ENCODE peak calls at places on chromosomes 13 and 19, in four cellular contexts. One of them, this sample, is unnamed.

GRCh38 chr19:27746691-27747380 is 1466.1 kb downstream of the UQCRFS1 start:
- DNase-seq in GM23338: peak
- DNase-seq in mucosa of descending colon: peak
- DNase-seq in cardiac muscle cell: peak
- DNase-seq in this sample: no peak

GRCh38 chr19:709965-710714 is 1.4 kb downstream of the PALM start:
- DNase-seq in mucosa of descending colon: no peak
- DNase-seq in GM23338: no peak
- DNase-seq in cardiac muscle cell: no peak
- DNase-seq in this sample: no peak

GRCh38 chr13:37141011-37141410 is 35.5 kb upstream of the CSNK1A1L start:
- DNase-seq in cardiac muscle cell: no peak
- DNase-seq in GM23338: no peak
- DNase-seq in mucosa of descending colon: no peak
- DNase-seq in this sample: no peak

GRCh38 chr13:53064721-53065120 is 36.1 kb downstream of the OLFM4 start:
- DNase-seq in GM23338: no peak
- DNase-seq in cardiac muscle cell: peak
- DNase-seq in mucosa of descending colon: peak
- DNase-seq in this sample: no peak

GRCh38 chr19:313169-313987 is 22.2 kb upstream of the PLPP2 start:
- DNase-seq in cardiac muscle cell: no peak
- DNase-seq in GM23338: no peak
- DNase-seq in mucosa of descending colon: no peak
- DNase-seq in this sample: no peak

GRCh38 chr19:45716314-45717130 is 14.2 kb downstream of the FBXO46 start:
- DNase-seq in cardiac muscle cell: peak
- DNase-seq in GM23338: peak
- DNase-seq in mucosa of descending colon: peak
- DNase-seq in this sample: no peak

GRCh38 chr19:38409631-38410133 is 6.8 kb downstream of the FAM98C start:
- DNase-seq in mucosa of descending colon: no peak
- DNase-seq in GM23338: no peak
- DNase-seq in cardiac muscle cell: peak
- DNase-seq in this sample: no peak

GRCh38 chr13:99087954-99088491 is 110.2 kb upstream of the DOCK9 start:
- DNase-seq in cardiac muscle cell: no peak
- DNase-seq in mucosa of descending colon: peak
- DNase-seq in GM23338: peak
- DNase-seq in this sample: no peak

GRCh38 chr13:76440568-76440967 is 445.6 kb downstream of the KCTD12 start:
- DNase-seq in mucosa of descending colon: no peak
- DNase-seq in GM23338: no peak
- DNase-seq in cardiac muscle cell: no peak
- DNase-seq in this sample: no peak

GRCh38 chr19:1384085-1384462 is 367 bp downstream of the NDUFS7 start:
- DNase-seq in mucosa of descending colon: peak
- DNase-seq in cardiac muscle cell: no peak
- DNase-seq in GM23338: no peak
- DNase-seq in this sample: no peak

GRCh38 chr13:99385940-99386339 is 78.7 kb upstream of the GPR183 start:
- DNase-seq in cardiac muscle cell: no peak
- DNase-seq in mucosa of descending colon: no peak
- DNase-seq in GM23338: no peak
- DNase-seq in this sample: no peak

GRCh38 chr19:7907122-7907521 is 3.4 kb downstream of the MAP2K7 start:
- DNase-seq in GM23338: no peak
- DNase-seq in mucosa of descending colon: no peak
- DNase-seq in cardiac muscle cell: no peak
- DNase-seq in this sample: no peak

GRCh38 chr13:24500977-24501376 is 11.6 kb downstream of the PARP4 start:
- DNase-seq in GM23338: no peak
- DNase-seq in cardiac muscle cell: peak
- DNase-seq in mucosa of descending colon: no peak
- DNase-seq in this sample: no peak

DNA sequence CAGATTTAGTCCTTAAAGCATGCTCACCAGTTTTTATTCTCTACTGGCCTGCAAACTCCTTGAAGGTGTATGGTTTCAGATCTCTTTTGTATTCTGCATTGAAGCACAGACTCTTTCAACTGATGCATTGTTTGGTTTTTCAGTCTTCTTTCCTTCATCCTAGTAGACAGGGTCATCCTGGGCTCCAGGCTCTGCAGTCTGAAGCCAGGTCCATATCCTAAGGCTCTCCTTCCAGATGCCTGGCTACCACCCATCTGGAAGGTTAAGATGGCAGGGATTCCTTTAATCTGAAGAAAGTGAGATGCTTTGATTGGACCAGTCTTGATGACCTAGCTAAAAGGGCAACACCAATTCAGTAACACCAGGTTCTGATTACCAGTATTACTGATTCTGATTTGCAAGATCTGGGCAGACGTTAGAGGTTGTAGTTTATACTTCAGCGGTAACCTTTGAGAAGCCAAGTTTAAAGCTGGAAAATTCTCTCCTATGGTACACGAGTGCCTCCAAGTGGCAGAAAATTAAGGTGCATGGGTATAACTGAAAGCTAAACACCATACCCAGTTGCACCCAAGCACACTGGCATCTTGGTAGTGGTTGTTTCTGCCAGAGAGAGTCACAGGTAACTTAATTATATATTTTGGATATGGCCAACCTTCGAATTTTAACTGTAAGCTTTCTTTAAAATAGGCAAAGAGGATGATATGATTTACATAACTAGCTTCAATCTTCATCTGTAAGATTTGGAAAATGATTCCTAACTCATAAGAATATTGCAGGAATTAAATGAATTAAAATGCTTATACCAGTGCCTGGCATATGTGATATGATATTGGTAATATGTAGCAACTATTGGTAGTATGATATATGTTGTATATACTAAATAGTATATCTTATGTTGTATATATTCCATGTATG is 1651.9 kb upstream of the MIR17HG start:
- DNase-seq in cardiac muscle cell: peak
- DNase-seq in GM23338: peak
- DNase-seq in mucosa of descending colon: peak
- DNase-seq in this sample: peak
- TF ChIP-seq CTCF in cardiac muscle cell: peak
- TF ChIP-seq CTCF in GM23338: peak
- TF ChIP-seq CTCF in mucosa of descending colon: no peak
- TF ChIP-seq CTCF in this sample: peak

GRCh38 chr19:33580026-33580644 is 41.6 kb upstream of the CHST8 start:
- DNase-seq in GM23338: no peak
- DNase-seq in cardiac muscle cell: no peak
- DNase-seq in mucosa of descending colon: no peak
- DNase-seq in this sample: no peak

GRCh38 chr19:33574824-33575223 is 46.9 kb upstream of the CHST8 start:
- DNase-seq in GM23338: no peak
- DNase-seq in cardiac muscle cell: no peak
- DNase-seq in mucosa of descending colon: no peak
- DNase-seq in this sample: no peak

GRCh38 chr19:33577947-33578346 is 43.8 kb upstream of the CHST8 start:
- DNase-seq in GM23338: no peak
- DNase-seq in mucosa of descending colon: no peak
- DNase-seq in cardiac muscle cell: no peak
- DNase-seq in this sample: no peak

GRCh38 chr19:33578697-33579096 is 43.1 kb upstream of the CHST8 start:
- DNase-seq in GM23338: no peak
- DNase-seq in cardiac muscle cell: no peak
- DNase-seq in mucosa of descending colon: no peak
- DNase-seq in this sample: no peak

DNA sequence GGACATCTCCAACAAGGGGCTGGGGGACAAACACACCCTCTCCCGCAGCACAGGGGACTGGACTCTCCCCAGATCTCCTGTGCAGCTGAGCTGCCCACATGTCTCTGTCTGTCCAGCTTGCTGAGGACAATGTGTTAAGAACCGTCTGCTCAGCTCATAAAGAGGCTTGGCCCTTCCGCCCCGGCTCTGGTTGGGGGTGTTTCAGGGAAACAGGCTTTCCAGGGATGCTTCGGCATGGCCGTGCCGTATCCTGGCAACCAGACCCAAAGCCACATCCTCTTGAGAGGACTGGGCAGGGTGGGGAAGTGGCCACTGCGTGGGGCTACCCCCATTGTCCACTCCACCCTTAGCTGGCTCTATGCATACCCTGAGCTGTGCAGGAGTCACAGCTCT is 41.1 kb upstream of the CHST8 start:
- DNase-seq in cardiac muscle cell: no peak
- DNase-seq in GM23338: no peak
- DNase-seq in mucosa of descending colon: no peak
- DNase-seq in this sample: no peak
- TF ChIP-seq CTCF in cardiac muscle cell: no peak
- TF ChIP-seq CTCF in GM23338: no peak
- TF ChIP-seq CTCF in mucosa of descending colon: no peak
- TF ChIP-seq CTCF in this sample: no peak

GRCh38 chr19:18765224-18765623 is 25.9 kb downstream of the COMP start:
- DNase-seq in mucosa of descending colon: peak
- DNase-seq in cardiac muscle cell: no peak
- DNase-seq in GM23338: no peak
- DNase-seq in this sample: no peak

GRCh38 chr19:18770663-18771327 is 20.3 kb downstream of the COMP start:
- DNase-seq in GM23338: no peak
- DNase-seq in mucosa of descending colon: no peak
- DNase-seq in cardiac muscle cell: no peak
- DNase-seq in this sample: no peak

GRCh38 chr19:18768997-18769891 is 21.9 kb downstream of the COMP start:
- DNase-seq in mucosa of descending colon: no peak
- DNase-seq in cardiac muscle cell: no peak
- DNase-seq in GM23338: no peak
- DNase-seq in this sample: no peak

GRCh38 chr19:18769989-18770528 is 21.0 kb downstream of the COMP start:
- DNase-seq in GM23338: peak
- DNase-seq in cardiac muscle cell: no peak
- DNase-seq in mucosa of descending colon: no peak
- DNase-seq in this sample: no peak

GRCh38 chr19:18768046-18768771 is 22.9 kb downstream of the COMP start:
- DNase-seq in GM23338: peak
- DNase-seq in cardiac muscle cell: no peak
- DNase-seq in mucosa of descending colon: no peak
- DNase-seq in this sample: no peak
- TF ChIP-seq CTCF in GM23338: peak
- TF ChIP-seq CTCF in cardiac muscle cell: no peak
- TF ChIP-seq CTCF in mucosa of descending colon: no peak
- TF ChIP-seq CTCF in this sample: no peak

DNA sequence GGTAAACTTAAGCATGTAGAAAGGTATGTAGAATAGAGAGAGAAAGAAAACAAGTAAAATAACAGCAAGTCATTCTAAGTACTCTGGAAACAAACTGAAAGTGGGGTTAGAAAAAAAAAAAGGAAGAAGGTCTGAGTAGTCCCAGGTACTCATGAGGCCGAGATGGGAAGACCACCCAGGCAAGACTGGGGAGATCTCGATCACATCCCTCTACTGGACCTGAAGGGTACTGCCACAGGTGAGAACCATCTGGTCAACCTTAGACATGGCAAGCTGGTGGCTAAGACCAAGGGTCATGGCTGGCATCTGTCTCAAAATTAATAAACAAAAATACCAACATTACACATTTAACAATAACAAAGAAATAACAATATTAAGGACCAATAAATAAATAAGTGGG is 36.3 kb upstream of the ZNF724 start:
- DNase-seq in mucosa of descending colon: no peak
- DNase-seq in GM23338: peak
- DNase-seq in cardiac muscle cell: no peak
- DNase-seq in this sample: no peak
- TF ChIP-seq CTCF in mucosa of descending colon: no peak
- TF ChIP-seq CTCF in GM23338: peak
- TF ChIP-seq CTCF in cardiac muscle cell: no peak
- TF ChIP-seq CTCF in this sample: no peak

DNA sequence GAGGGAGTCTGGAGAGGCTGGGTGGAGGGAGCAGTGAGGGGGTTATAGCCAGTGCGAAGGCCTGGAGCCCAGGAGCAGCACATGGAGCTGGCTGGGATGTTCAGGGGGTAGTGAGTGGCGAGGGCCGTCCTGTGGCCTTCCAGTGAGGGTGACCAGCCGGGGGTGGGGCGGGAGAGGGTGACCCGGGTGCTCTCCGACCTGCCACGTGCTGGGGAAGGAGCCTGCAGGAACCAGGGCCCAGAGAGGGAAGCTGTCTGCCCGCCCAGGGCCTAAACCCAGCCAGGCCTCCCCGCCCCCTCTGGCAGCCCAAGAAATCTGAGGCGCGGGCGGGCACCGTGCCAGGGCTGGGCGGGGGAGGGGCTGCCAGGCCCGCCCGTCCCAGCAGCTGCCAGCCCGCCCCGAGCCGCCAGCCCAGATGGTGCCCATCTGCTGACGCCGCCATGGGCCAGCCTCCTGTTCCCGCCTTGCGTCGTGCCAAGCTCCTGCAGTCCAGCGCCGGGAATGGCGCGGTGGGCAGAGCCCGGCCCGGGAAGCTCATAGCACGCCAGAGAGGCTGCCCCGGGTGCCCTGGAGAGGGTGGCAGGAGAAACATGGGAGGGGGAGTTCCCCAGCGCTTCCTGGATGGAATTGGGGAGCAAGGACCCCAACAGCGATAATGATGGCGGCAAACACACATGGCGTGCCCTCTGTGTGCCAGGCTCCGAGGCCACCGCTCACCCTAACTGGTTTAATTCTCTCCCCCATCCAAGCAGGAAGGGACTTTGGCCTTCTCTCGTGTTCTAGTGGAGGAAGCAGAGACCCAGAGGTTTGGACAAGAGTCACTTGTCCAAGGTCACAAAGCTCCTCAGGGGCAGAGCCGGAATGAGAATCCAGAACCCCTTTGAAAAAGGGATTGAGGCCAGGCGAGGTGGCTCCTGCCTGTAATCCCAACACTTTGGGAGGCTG is 21.5 kb downstream of the NFIC start:
- DNase-seq in mucosa of descending colon: peak
- DNase-seq in cardiac muscle cell: peak
- DNase-seq in GM23338: no peak
- DNase-seq in this sample: peak
- TF ChIP-seq CTCF in mucosa of descending colon: no peak
- TF ChIP-seq CTCF in cardiac muscle cell: no peak
- TF ChIP-seq CTCF in GM23338: no peak
- TF ChIP-seq CTCF in this sample: no peak

GRCh38 chr13:51625555-51626345 is 41.5 kb downstream of the WDFY2 start:
- DNase-seq in mucosa of descending colon: no peak
- DNase-seq in GM23338: no peak
- DNase-seq in cardiac muscle cell: peak
- DNase-seq in this sample: no peak
- TF ChIP-seq CTCF in mucosa of descending colon: no peak
- TF ChIP-seq CTCF in GM23338: no peak
- TF ChIP-seq CTCF in cardiac muscle cell: no peak
- TF ChIP-seq CTCF in this sample: no peak

This sample was measured in AG09319.